ENCODE peak calls at places on chromosomes 11 and 22, in seven cellular contexts. Y is progenitor cell of endocrine pancreas, K is kidney, L is heart right ventricle, G is stomach, Q is GM13977, B is A549. O is an unnamed sample.

GRCh38 chr11:6617315-6617781 is 1.9 kb downstream of the TPP1 start:
- DNase-seq in Y (no peak), K (peak; percentile 46), L (no peak), G (no peak), Q (no peak), B (no peak), O (no peak)

GRCh38 chr11:69344570-69345145 is 50.7 kb downstream of the MYEOV start:
- DNase-seq in Y (no peak), K (no peak), L (no peak), G (no peak), Q (no peak), B (no peak), O (no peak)

GRCh38 chr22:46092646-46093410 is 57.5 kb upstream of the PPARA start:
- DNase-seq in Y (no peak), K (peak; percentile 67), L (no peak), G (no peak), Q (no peak), B (no peak), O (no peak)

GRCh38 chr11:8871283-8871775 is 39.7 kb upstream of the AKIP1 start:
- DNase-seq in Y (no peak), K (peak; percentile 89), L (peak; percentile 85), G (peak; percentile 56), Q (no peak), B (peak; percentile 72), O (no peak)

GRCh38 chr11:126925321-126926093 is 75.1 kb downstream of the KIRREL3 start:
- DNase-seq in Y (no peak), K (no peak), L (no peak), G (no peak), Q (no peak), B (no peak), O (no peak)

GRCh38 chr11:117259417-117259816 is 26.9 kb downstream of the RNF214 start:
- DNase-seq in Y (no peak), K (no peak), L (no peak), G (no peak), Q (no peak), B (no peak), O (no peak)

GRCh38 chr22:28629420-28630184 is 50.0 kb downstream of the TTC28 start:
- DNase-seq in Y (no peak), K (no peak), L (no peak), G (no peak), Q (no peak), B (peak; percentile 2), O (no peak)

GRCh38 chr11:44751066-44751465 is 24.3 kb downstream of the TSPAN18 start:
- DNase-seq in Y (no peak), K (no peak), L (no peak), G (no peak), Q (no peak), B (no peak), O (no peak)

GRCh38 chr11:118170892-118171273 is 5.6 kb downstream of the SCN2B start:
- DNase-seq in Y (no peak), K (no peak), L (no peak), G (peak; percentile 29), Q (no peak), B (no peak), O (no peak)

GRCh38 chr22:19325296-19325950 is 33.9 kb upstream of the CLTCL1 start:
- DNase-seq in Y (no peak), K (no peak), L (no peak), G (no peak), Q (no peak), B (no peak), O (no peak)

GRCh38 chr22:45867906-45868555 is 108.9 kb downstream of the WNT7B start:
- DNase-seq in Y (no peak), K (peak; percentile 73), L (no peak), G (no peak), Q (no peak), B (no peak), O (no peak)

GRCh38 chr11:45896392-45897068 is 10.5 kb downstream of the FREY1 start:
- DNase-seq in Y (peak; percentile 69), K (peak; percentile 74), L (no peak), G (no peak), Q (no peak), B (no peak), O (no peak)

GRCh38 chr11:25094085-25094802 is 597.4 kb downstream of the LUZP2 start:
- DNase-seq in Y (no peak), K (peak; percentile 64), L (no peak), G (no peak), Q (no peak), B (no peak), O (no peak)

GRCh38 chr11:110908401-110909106 is 196.3 kb upstream of the ARHGAP20 start:
- DNase-seq in Y (no peak), K (no peak), L (no peak), G (no peak), Q (no peak), B (no peak), O (no peak)

GRCh38 chr11:93187290-93187689 is 10.5 kb downstream of the SLC36A4 start:
- DNase-seq in Y (no peak), K (no peak), L (no peak), G (no peak), Q (no peak), B (no peak), O (no peak)

GRCh38 chr11:108498046-108498815 is at the start of gene POGLUT3:
- DNase-seq in Y (peak; percentile 62), K (peak; percentile 88), L (peak; percentile 48), G (peak; percentile 61), Q (peak; percentile 81), B (peak; percentile 35), O (peak; percentile 81)

GRCh38 chr11:3231851-3232744 is at the start of gene MRGPRE:
- DNase-seq in Y (no peak), K (peak; percentile 62), L (peak; percentile 34), G (no peak), Q (peak; percentile 16), B (no peak), O (no peak)

GRCh38 chr11:118913411-118914125 is 12.2 kb downstream of the BCL9L start:
- DNase-seq in Y (no peak), K (peak; percentile 77), L (no peak), G (no peak), Q (no peak), B (no peak), O (no peak)

GRCh38 chr11:116742104-116742503 is 30.7 kb downstream of the BUD13 start:
- DNase-seq in Y (no peak), K (no peak), L (no peak), G (no peak), Q (no peak), B (no peak), O (no peak)

GRCh38 chr11:66002648-66003225 is 434 bp downstream of the BANF1 start:
- DNase-seq in Y (no peak), K (no peak), L (peak; percentile 48), G (peak; percentile 70), Q (peak; percentile 85), B (peak; percentile 44), O (peak; percentile 83)

GRCh38 chr11:81420668-81421550 is 1312.8 kb downstream of the FAM181B start:
- DNase-seq in Y (no peak), K (no peak), L (no peak), G (no peak), Q (no peak), B (no peak), O (no peak)

GRCh38 chr11:125165111-125165663 is 636 bp downstream of the PKNOX2 start:
- DNase-seq in Y (peak; percentile 32), K (peak; percentile 83), L (no peak), G (peak; percentile 44), Q (peak; percentile 71), B (peak; percentile 21), O (peak; percentile 59)

GRCh38 chr11:70331901-70332300 is 61.4 kb downstream of the PPFIA1 start:
- DNase-seq in Y (no peak), K (no peak), L (no peak), G (no peak), Q (no peak), B (no peak), O (no peak)

GRCh38 chr11:66974724-66975402 is at the start of gene C11orf86:
- DNase-seq in Y (no peak), K (no peak), L (no peak), G (no peak), Q (no peak), B (no peak), O (no peak)

GRCh38 chr11:1928891-1929541 is 9.5 kb downstream of the TNNT3 start:
- DNase-seq in Y (no peak), K (peak; percentile 71), L (no peak), G (no peak), Q (peak; percentile 23), B (no peak), O (no peak)

GRCh38 chr11:69887330-69887729 is 68.1 kb upstream of the FGF3 start:
- DNase-seq in Y (no peak), K (no peak), L (no peak), G (no peak), Q (no peak), B (no peak), O (no peak)

GRCh38 chr11:61587541-61587941 is 6.7 kb upstream of the SYT7 start:
- DNase-seq in Y (peak; percentile 37), K (no peak), L (peak; percentile 59), G (peak; percentile 51), Q (no peak), B (peak; percentile 31), O (no peak)

GRCh38 chr22:17613280-17613679 is 15.3 kb downstream of the ATP6V1E1 start:
- DNase-seq in Y (no peak), K (no peak), L (no peak), G (no peak), Q (no peak), B (no peak), O (no peak)

GRCh38 chr11:119134389-119134978 is 13.1 kb downstream of the HINFP start:
- DNase-seq in Y (no peak), K (no peak), L (no peak), G (no peak), Q (no peak), B (peak; percentile 47), O (no peak)

GRCh38 chr11:68121067-68121899 is at the start of gene CHKA:
- DNase-seq in Y (peak; percentile 84), K (peak; percentile 98), L (peak; percentile 91), G (peak; percentile 96), Q (peak; percentile 99), B (peak; percentile 84), O (peak; percentile 98)
- TF ChIP-seq CTCF in Y (no peak), K (no peak), L (no peak), G (no peak), Q (no peak), B (no peak), O (no peak)

DNA sequence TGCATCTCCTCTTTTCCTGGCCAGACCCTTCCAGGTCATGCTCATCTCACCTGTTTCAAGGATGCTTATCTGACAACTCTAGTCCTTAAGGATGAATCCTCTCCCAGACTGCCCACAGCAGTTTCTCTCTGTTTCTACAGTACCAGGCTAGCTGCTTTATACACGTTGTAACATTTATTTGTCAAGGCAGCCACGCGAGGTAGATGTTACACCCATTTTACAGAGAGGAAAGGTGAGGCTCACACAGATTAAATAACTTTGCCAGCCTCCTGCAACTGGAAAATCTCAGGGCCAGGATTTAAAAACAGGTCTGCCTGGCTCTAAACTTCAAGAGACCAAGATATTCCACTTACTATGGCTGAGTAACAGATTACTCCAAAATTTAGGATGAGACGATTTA is 45.7 kb upstream of the E2F8 start:
- DNase-seq in Y (no peak), K (no peak), L (no peak), G (no peak), Q (no peak), B (no peak), O (no peak)
- TF ChIP-seq CTCF in Y (no peak), K (no peak), L (no peak), G (no peak), Q (no peak), B (no peak), O (no peak)

GRCh38 chr11:35144103-35144741 is 5.3 kb downstream of the CD44 start:
- DNase-seq in Y (no peak), K (no peak), L (no peak), G (peak; percentile 32), Q (peak; percentile 74), B (no peak), O (peak; percentile 60)
- TF ChIP-seq CTCF in Y (no peak), K (no peak), L (no peak), G (no peak), Q (peak; percentile 15), B (no peak), O (no peak)

GRCh38 chr11:128692750-128693578 is 908 bp upstream of the FLI1 start:
- DNase-seq in Y (no peak), K (peak; percentile 85), L (peak; percentile 42), G (no peak), Q (peak; percentile 71), B (no peak), O (peak; percentile 64)
- TF ChIP-seq CTCF in Y (no peak), K (no peak), L (no peak), G (no peak), Q (no peak), B (no peak), O (no peak)

O was measured in GM13976.